ENCODE peak calls at places on chromosomes 13 and 19, in eight cellular contexts. C is astrocyte of the spinal cord, B is GM13977, O is AG04449, J is cardiac fibroblast, I is tibial nerve, G is WTC11, W is IMR-90. A is an unnamed sample.

GRCh38 chr19:2374808-2375207 is 14.7 kb downstream of the TMPRSS9 start:
- DNase-seq in B (no peak), J (no peak), W (no peak), I (no peak), G (no peak), O (no peak), C (no peak), A (no peak)

GRCh38 chr19:28577666-28578065 is 635.3 kb downstream of the UQCRFS1 start:
- DNase-seq in B (no peak), C (no peak), O (no peak), W (no peak), J (no peak), I (no peak), G (no peak), A (no peak)

GRCh38 chr13:70370924-70371323 is 262.7 kb upstream of the KLHL1 start:
- DNase-seq in J (no peak), O (no peak), B (no peak), G (no peak), I (no peak), W (no peak), C (no peak), A (no peak)

GRCh38 chr13:20924758-20925394 is 22.3 kb upstream of the XPO4 start:
- DNase-seq in O (peak), I (peak), G (peak), B (peak), W (peak), J (peak), C (peak), A (peak)

GRCh38 chr19:35643255-35644205 is 2.0 kb downstream of the ETV2 start:
- DNase-seq in C (peak), B (peak), W (peak), J (peak), I (peak), G (peak), O (no peak), A (peak)

GRCh38 chr19:51060336-51060735 is 4.6 kb downstream of the KLK13 start:
- DNase-seq in W (no peak), I (no peak), O (no peak), C (no peak), J (no peak), B (no peak), G (no peak), A (no peak)

GRCh38 chr19:53294786-53295441 is 27.4 kb upstream of the VN1R4 start:
- DNase-seq in W (no peak), I (no peak), B (no peak), G (no peak), J (no peak), C (peak), O (no peak), A (no peak)

GRCh38 chr13:100454876-100455275 is 133.7 kb downstream of the GGACT start:
- DNase-seq in W (peak), I (no peak), B (no peak), J (peak), O (no peak), C (peak), G (no peak), A (no peak)

GRCh38 chr19:2923510-2923909 is 21.3 kb downstream of the ZNF77 start:
- DNase-seq in W (peak), B (no peak), G (no peak), I (no peak), O (no peak), J (peak), C (peak), A (no peak)

GRCh38 chr19:42075364-42075615 is 676 bp upstream of the ZNF574 start:
- DNase-seq in G (no peak), W (no peak), B (no peak), J (peak), I (peak), O (no peak), C (no peak), A (peak)

GRCh38 chr19:45251452-45252354 is 632 bp downstream of the MARK4 start:
- DNase-seq in G (peak), O (no peak), J (peak), I (no peak), C (peak), W (no peak), B (peak), A (peak)

GRCh38 chr19:33392341-33393285 is 19.1 kb downstream of the CEBPG start:
- DNase-seq in I (no peak), W (no peak), J (no peak), C (no peak), B (peak), G (peak), O (no peak), A (peak)

GRCh38 chr13:45880242-45880641 is 28.7 kb upstream of the SIAH3 start:
- DNase-seq in G (no peak), O (no peak), C (no peak), B (no peak), I (no peak), J (no peak), W (no peak), A (no peak)

GRCh38 chr19:5090780-5091575 is 122.1 kb downstream of the KDM4B start:
- DNase-seq in B (no peak), W (peak), C (peak), G (no peak), J (peak), I (peak), O (no peak), A (no peak)

GRCh38 chr19:4717966-4718701 is 5.5 kb downstream of the DPP9 start:
- DNase-seq in G (no peak), C (no peak), O (no peak), B (no peak), W (no peak), I (no peak), J (no peak), A (no peak)

GRCh38 chr19:53037101-53038097 is 7.1 kb upstream of the ERVV-2 start:
- DNase-seq in B (no peak), W (peak), J (peak), C (peak), I (no peak), G (peak), O (no peak), A (peak)

GRCh38 chr13:21884299-21884878 is 213.5 kb downstream of the FGF9 start:
- DNase-seq in C (no peak), O (no peak), W (no peak), J (no peak), I (no peak), B (no peak), G (no peak), A (no peak)

GRCh38 chr19:16066611-16067104 is 9.6 kb upstream of the TPM4 start:
- DNase-seq in G (no peak), C (no peak), O (no peak), W (peak), J (peak), I (no peak), B (peak), A (peak)

GRCh38 chr19:43755256-43755801 is 567 bp upstream of the SMG9 start:
- DNase-seq in C (peak), G (peak), W (peak), B (peak), I (peak), J (peak), O (no peak), A (peak)

GRCh38 chr13:59269476-59269875 is 894.3 kb downstream of the DIAPH3 start:
- DNase-seq in O (peak), G (no peak), B (no peak), C (peak), W (peak), J (peak), I (no peak), A (no peak)

GRCh38 chr19:44912854-44913253 is 1.6 kb upstream of the APOC1 start:
- DNase-seq in O (no peak), J (peak), G (no peak), B (no peak), W (no peak), I (no peak), C (no peak), A (no peak)

GRCh38 chr19:33686687-33687541 is 65.2 kb downstream of the CHST8 start:
- DNase-seq in G (no peak), B (no peak), I (no peak), O (no peak), J (no peak), W (no peak), C (no peak), A (no peak)

GRCh38 chr13:32378012-32378411 is 49.9 kb downstream of the N4BP2L1 start:
- DNase-seq in J (peak), O (no peak), W (no peak), G (no peak), I (no peak), C (no peak), B (no peak), A (no peak)
- TF ChIP-seq CTCF in J (no peak), O (no peak), W (no peak), G (no peak), I (no peak), C (no peak), B (no peak), A (no peak)

DNA sequence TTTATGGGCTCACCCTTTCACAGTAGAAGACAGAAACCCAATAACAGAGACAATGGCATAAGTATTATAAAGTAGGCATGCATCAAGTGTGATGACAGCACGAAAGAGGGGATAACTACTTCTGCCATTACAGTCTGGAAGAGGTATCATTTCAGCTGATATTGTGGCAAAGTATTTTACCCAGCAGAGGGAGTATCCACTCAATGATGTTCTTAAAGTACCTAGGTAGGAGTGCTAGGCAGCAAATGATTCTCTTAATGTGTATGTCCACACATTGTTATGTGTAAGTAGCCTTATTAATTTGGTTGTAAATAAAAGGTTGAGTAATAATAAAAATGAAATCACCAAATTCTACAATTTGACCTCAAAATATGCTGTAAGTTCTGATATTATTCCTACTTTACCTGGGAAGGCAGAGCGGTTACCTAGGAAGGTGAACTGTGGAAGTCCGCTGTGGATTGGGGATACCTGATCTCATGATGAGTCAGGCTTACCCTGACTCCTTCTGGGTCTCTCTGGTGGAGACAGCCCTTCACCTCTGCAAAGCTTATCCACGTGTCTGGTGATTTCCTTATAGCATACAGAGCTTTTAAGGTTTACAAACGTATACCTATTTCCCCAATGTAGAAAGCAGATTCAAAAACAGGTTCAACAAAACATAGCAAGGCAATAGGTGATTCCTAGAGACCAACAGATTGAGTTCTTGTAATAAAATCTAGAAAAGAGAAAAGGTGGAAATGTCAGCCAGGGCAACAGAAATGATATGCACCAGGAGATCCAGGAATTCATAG is 4.0 kb upstream of the UBAC2 start:
- DNase-seq in O (no peak), I (no peak), C (peak), B (no peak), G (no peak), J (no peak), W (no peak), A (no peak)
- TF ChIP-seq CTCF in O (no peak), I (no peak), C (peak), B (peak), G (no peak), J (no peak), W (peak), A (peak)

DNA sequence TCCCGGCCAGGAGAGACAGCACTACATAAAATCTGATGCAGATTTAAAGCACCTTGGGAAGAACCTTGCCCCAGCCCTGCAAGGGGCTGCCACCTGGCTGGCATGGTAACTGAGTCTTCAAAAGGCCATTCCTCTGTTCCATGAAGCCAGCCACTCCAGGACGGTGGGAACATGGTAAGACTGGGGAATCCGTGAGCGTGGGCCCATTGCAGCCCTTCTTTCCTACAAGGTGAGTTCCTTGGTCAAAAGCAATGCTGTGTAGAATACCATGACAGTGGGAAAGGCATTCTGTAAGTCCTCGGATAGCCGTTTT is 121.3 kb downstream of the SOX1 start:
- DNase-seq in G (no peak), O (no peak), J (no peak), C (no peak), W (no peak), B (no peak), I (no peak), A (no peak)
- TF ChIP-seq CTCF in G (no peak), O (no peak), J (no peak), C (no peak), W (no peak), B (no peak), I (no peak), A (no peak)

DNA sequence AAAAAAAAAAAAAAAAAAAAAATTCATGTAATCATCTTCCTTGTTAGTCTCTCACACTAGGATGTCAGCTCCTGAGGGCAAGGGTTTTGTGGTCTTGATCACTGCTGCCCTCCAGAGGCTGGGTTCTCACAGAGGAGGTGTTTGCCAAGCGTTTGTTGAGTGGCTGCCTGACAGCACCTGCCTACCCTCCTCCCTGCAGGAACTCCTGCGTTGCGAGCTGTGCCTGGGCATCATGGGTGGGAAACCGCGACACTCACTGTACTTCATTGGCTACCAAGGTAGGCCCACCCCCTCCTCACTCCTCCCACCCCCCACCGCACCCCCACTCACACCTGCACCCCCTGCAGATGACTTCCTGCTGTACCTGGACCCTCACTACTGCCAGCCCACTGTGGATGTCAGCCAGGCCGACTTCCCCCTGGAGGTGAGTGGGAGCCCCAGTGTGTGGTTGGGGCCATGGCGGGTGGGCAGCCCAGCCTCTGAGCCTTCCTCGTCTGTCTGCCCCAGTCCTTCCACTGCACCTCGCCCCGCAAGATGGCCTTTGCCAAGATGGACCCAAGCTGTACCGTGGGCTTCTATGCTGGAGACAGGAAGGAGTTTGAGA is 8.1 kb downstream of the ATG4D start:
- DNase-seq in G (peak), I (no peak), C (no peak), J (peak), W (no peak), O (no peak), B (peak), A (no peak)
- TF ChIP-seq CTCF in G (no peak), I (no peak), C (peak), J (peak), W (peak), O (no peak), B (peak), A (no peak)

GRCh38 chr19:11453468-11454341 is 18.3 kb downstream of the PRKCSH start:
- DNase-seq in B (peak), G (peak), J (no peak), C (no peak), W (no peak), I (no peak), O (no peak), A (peak)
- TF ChIP-seq CTCF in B (peak), G (peak), J (peak), C (peak), W (peak), I (no peak), O (peak), A (peak)

DNA sequence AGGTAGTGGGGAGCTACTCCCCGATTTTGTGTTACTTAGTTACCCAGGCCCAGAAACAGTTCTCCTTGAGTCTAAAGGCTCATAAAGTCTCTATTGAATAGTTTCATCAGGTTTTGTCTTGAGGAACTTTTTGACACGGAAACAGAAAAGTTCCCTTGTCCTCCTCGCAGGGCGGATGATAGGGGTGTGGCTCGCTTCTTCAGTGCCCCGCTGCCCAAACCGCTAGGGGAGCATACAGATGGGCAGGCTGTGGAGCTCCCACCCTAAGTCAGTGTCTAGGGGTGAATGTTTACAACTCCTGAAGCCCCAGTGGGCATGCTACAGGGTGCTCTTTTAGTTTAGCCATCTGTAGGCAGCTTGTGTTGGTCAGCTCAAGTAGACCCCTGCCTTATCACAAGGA is 33.5 kb upstream of the SGCG start:
- DNase-seq in G (no peak), J (no peak), O (no peak), W (no peak), B (no peak), I (no peak), C (no peak), A (no peak)
- TF ChIP-seq CTCF in G (no peak), J (no peak), O (no peak), W (no peak), B (no peak), I (no peak), C (no peak), A (no peak)